ENCODE peak calls at places on chromosome 13, in seven cellular contexts. I is AG10803, Y is stomach, L is PC-3, J is mucosa of descending colon, N is HL-60, V is fibroblast of pulmonary artery. F is an unnamed sample.

GRCh38 chr13:47661076-47661475 is 340.0 kb downstream of the SUCLA2 start:
- DNase-seq in I (peak), Y (no peak), V (peak), N (no peak), J (no peak), L (peak), F (no peak)

GRCh38 chr13:53090507-53090906 is 61.9 kb downstream of the OLFM4 start:
- DNase-seq in V (no peak), Y (no peak), L (no peak), I (no peak), J (no peak), N (no peak), F (no peak)

GRCh38 chr13:35720690-35721554 is 244.4 kb upstream of the MAB21L1 start:
- DNase-seq in I (peak), N (peak), L (peak), J (peak), V (peak), Y (peak), F (peak)

GRCh38 chr13:44620057-44620456 is 43.9 kb upstream of the TSC22D1 start:
- DNase-seq in Y (no peak), I (peak), V (peak), N (no peak), J (no peak), L (peak), F (no peak)

GRCh38 chr13:66992183-66992582 is 238.0 kb downstream of the PCDH9 start:
- DNase-seq in V (peak), Y (no peak), N (no peak), J (no peak), L (no peak), I (no peak), F (no peak)

GRCh38 chr13:111313911-111314425 is 6.5 kb upstream of the TEX29 start:
- DNase-seq in V (no peak), N (no peak), Y (no peak), L (no peak), J (no peak), I (no peak), F (no peak)

GRCh38 chr13:104008571-104009435 is 942.6 kb upstream of the SLC10A2 start:
- DNase-seq in Y (no peak), J (no peak), L (peak), N (no peak), I (no peak), V (peak), F (no peak)

GRCh38 chr13:109481046-109481445 is 305.3 kb downstream of the IRS2 start:
- DNase-seq in N (no peak), I (no peak), V (peak), J (no peak), L (no peak), Y (no peak), F (no peak)

DNA sequence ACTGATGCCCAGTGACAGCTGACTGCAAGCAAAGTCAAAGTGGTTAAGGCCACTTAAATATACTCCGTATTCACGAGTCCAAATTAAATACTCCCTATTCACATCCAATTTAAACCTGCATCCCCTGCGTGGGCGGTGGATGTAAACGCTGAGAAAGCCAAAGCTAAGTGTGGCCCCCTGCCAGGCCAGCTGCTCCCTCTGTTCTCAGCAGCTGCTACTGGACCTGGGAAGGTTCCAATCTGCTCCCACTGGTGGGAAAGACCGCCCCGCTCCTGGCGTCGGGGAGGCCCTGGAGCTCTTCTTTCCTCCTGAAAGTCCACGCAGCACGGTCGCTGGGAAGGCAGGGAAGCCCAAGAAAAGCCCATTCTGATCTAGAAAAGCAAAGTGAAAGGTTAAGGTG is 205.4 kb upstream of the GPR12 start:
- DNase-seq in Y (peak), I (peak), L (no peak), J (peak), N (no peak), V (peak), F (no peak)
- H3K4me3 ChIP-seq in Y (no peak), I (no peak), L (no peak), J (no peak), N (no peak), V (no peak), F (no peak)

GRCh38 chr13:20704459-20705069 is 1.1 kb downstream of the IL17D start:
- DNase-seq in N (no peak), L (no peak), J (no peak), V (no peak), Y (no peak), I (no peak), F (no peak)

GRCh38 chr13:20706661-20707060 is 3.2 kb downstream of the IL17D start:
- DNase-seq in L (no peak), N (no peak), I (no peak), Y (no peak), J (no peak), V (no peak), F (no peak)

GRCh38 chr13:20702945-20703784 is at the start of gene IL17D:
- DNase-seq in I (no peak), Y (no peak), J (peak), V (no peak), N (no peak), L (no peak), F (peak)

GRCh38 chr13:20702530-20702929 is 969 bp upstream of the IL17D start:
- DNase-seq in I (no peak), L (no peak), V (no peak), N (no peak), Y (no peak), J (no peak), F (no peak)

DNA sequence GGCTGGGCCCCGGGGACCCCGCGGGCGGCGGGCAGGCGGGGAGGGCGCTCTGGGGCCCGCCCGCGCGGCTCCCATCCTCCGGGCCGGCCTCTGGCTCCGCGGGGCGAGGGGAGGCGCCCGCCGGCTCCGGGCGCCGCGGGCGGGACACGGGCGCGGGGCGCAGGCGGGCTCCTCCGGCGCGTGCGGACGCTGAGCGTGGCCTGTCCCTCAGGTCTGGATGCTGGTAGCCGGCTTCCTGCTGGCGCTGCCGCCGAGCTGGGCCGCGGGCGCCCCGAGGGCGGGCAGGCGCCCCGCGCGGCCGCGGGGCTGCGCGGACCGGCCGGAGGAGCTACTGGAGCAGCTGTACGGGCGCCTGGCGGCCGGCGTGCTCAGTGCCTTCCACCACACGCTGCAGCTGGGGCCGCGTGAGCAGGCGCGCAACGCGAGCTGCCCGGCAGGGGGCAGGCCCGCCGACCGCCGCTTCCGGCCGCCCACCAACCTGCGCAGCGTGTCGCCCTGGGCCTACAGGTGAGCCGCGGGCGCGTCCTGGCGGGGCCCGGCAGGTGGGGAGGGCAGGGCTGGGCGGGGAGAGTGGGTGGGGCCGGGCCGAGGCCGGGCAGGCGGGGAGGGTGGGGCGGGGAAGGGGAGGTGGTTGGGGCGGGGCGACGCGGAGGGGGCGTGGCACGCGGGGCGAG is 423 bp downstream of the IL17D start:
- DNase-seq in Y (peak), L (peak), N (peak), J (peak), I (peak), V (peak), F (peak)
- TF ChIP-seq CTCF in Y (peak), L (peak), N (no peak), J (peak), I (peak), V (peak), F (peak)

GRCh38 chr13:28717170-28717569 is 1.6 kb downstream of the SLC46A3 start:
- DNase-seq in J (no peak), I (no peak), N (no peak), L (no peak), Y (no peak), V (no peak), F (no peak)

GRCh38 chr13:28718538-28719226 is at the start of gene SLC46A3:
- DNase-seq in Y (peak), V (peak), L (peak), I (peak), N (peak), J (peak), F (peak)

GRCh38 chr13:28718186-28718537 is 608 bp downstream of the SLC46A3 start:
- DNase-seq in V (peak), J (no peak), L (no peak), Y (no peak), N (peak), I (peak), F (no peak)

GRCh38 chr13:28719656-28720055 is 886 bp upstream of the SLC46A3 start:
- DNase-seq in I (peak), J (no peak), Y (no peak), L (no peak), N (no peak), V (peak), F (no peak)

GRCh38 chr13:28719227-28719562 is 425 bp upstream of the SLC46A3 start:
- DNase-seq in Y (no peak), I (no peak), L (no peak), N (no peak), V (no peak), J (no peak), F (no peak)
- H3K4me3 ChIP-seq in Y (peak), I (peak), L (peak), N (peak), V (peak), J (peak), F (peak)

DNA sequence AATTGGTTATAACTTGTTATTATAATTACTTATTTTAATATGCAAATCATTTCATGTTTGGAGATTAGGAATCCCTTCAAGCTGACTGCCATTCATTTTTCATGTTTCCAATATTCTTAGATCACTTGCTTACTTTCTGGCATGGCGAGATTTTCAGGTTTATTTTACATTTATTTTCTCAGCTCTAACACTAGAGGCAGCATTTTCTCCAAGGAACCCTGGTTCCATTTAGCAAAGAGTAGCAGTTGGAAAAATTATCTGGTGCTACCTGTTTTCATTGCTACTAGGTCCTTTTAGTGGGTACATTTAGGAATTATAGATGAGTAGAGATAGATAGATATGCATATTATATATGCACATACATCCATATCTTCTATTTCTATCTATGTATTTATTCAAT is 90.9 kb upstream of the TRPC4 start:
- DNase-seq in J (no peak), N (no peak), I (no peak), Y (no peak), V (peak), L (peak), F (no peak)
- TF ChIP-seq CTCF in J (no peak), N (no peak), I (peak), Y (no peak), V (peak), L (peak), F (no peak)

DNA sequence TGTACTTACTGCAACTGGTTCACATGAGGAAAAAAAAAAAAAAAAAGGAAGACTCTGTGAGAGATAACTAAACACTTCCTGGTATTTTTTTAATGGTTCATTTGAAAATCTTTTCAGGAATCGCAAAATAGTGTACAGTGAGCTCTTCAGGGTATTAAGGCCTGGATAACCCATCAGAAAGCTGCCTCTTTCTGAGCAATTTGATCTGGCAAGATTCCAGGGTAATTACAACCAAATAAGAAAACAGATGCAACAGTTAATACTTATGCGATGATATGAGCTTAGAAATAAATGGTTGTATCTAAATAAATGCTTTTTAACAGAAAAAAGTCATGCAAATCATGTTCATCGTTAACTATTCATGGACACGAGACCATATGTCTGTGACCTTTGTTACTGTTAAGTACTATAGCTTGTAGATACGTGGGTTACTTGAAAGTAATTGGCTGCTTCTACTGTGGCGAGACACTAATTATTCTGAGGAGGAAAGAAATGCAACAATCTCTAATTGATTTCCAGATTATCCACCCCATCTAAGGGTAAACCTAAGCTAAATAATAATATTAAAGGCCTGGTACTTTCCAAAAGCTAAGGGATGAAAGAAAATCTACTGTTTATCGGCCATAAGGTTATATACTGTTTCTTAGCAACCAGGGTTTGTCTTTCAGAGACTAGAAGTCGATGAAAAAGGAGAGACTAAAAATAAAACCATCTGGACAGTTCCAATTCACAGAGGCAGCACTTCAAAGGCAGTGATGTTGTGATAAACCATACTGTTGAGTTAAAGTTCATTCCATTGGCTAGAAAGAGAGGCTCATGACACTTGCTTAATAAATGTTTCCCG is 1.7 kb downstream of the EPSTI1 start:
- DNase-seq in L (no peak), I (peak), J (no peak), Y (no peak), N (no peak), V (no peak), F (peak)
- H3K4me3 ChIP-seq in L (no peak), I (peak), J (no peak), Y (peak), N (no peak), V (no peak), F (peak)

DNA sequence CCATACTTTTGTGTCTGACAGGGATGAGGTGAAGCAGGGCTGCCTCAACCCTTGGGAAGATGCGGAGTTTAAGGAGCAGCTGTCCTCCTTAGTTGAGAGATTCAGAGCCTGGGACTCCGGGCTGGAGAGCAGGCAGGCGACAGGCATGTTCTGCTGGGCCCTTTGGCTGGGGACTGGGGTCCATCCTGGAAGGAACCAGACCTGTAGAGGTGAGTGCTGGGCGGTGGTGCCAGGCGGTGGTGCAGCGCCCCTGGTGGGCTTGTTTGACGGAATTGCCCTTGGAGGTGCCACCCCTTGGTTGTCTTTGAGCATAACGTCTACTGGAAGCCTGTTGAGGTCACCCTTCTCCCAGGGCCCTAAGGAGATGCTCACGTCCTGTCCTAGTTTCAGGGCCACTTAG is 20.6 kb upstream of the SLC15A1 start:
- DNase-seq in Y (no peak), N (no peak), I (no peak), J (no peak), L (no peak), V (no peak), F (no peak)
- TF ChIP-seq CTCF in Y (no peak), N (no peak), I (no peak), J (no peak), L (no peak), V (no peak), F (no peak)

GRCh38 chr13:51621597-51621996 is 37.3 kb downstream of the WDFY2 start:
- DNase-seq in V (no peak), J (no peak), N (no peak), Y (no peak), I (no peak), L (no peak), F (no peak)

GRCh38 chr13:51624207-51624606 is 39.9 kb downstream of the WDFY2 start:
- DNase-seq in I (no peak), N (no peak), V (no peak), L (no peak), J (no peak), Y (no peak), F (no peak)

GRCh38 chr13:51625555-51626345 is 41.5 kb downstream of the WDFY2 start:
- DNase-seq in J (no peak), L (no peak), I (no peak), Y (peak), V (peak), N (no peak), F (no peak)

GRCh38 chr13:51624695-51625345 is 40.6 kb downstream of the WDFY2 start:
- DNase-seq in Y (no peak), V (no peak), N (no peak), I (no peak), L (no peak), J (no peak), F (no peak)

GRCh38 chr13:51623473-51623872 is 39.2 kb downstream of the WDFY2 start:
- DNase-seq in I (peak), V (no peak), L (no peak), Y (no peak), N (no peak), J (no peak), F (no peak)
- H3K4me3 ChIP-seq in I (no peak), V (no peak), L (no peak), Y (no peak), N (no peak), J (no peak), F (no peak)

F was measured in GM12865.